ENCODE peak calls at places on chromosomes 11 and 22, in eight cellular contexts. One of them, this sample, is unnamed.

GRCh38 chr11:35484435-35484834 is 41.0 kb downstream of the PAMR1 start:
- DNase-seq in fibroblast of lung: peak
- DNase-seq in choroid plexus epithelial cell: no peak
- DNase-seq in epithelial cell of esophagus: peak
- DNase-seq in CD8-positive, alpha-beta T cell: no peak
- DNase-seq in cardiac fibroblast: peak
- DNase-seq in mucosa of descending colon: no peak
- DNase-seq in ovary: no peak
- DNase-seq in this sample: peak

GRCh38 chr11:1706634-1707400 is 9.8 kb downstream of the KRTAP5-6 start:
- DNase-seq in CD8-positive, alpha-beta T cell: no peak
- DNase-seq in mucosa of descending colon: no peak
- DNase-seq in ovary: no peak
- DNase-seq in fibroblast of lung: no peak
- DNase-seq in choroid plexus epithelial cell: peak
- DNase-seq in cardiac fibroblast: peak
- DNase-seq in epithelial cell of esophagus: no peak
- DNase-seq in this sample: no peak

GRCh38 chr22:36864454-36865215 is 3.8 kb downstream of the NCF4 start:
- DNase-seq in mucosa of descending colon: no peak
- DNase-seq in epithelial cell of esophagus: no peak
- DNase-seq in cardiac fibroblast: no peak
- DNase-seq in CD8-positive, alpha-beta T cell: no peak
- DNase-seq in choroid plexus epithelial cell: no peak
- DNase-seq in ovary: no peak
- DNase-seq in fibroblast of lung: no peak
- DNase-seq in this sample: no peak

GRCh38 chr11:11857769-11858168 is 16.0 kb downstream of the USP47 start:
- DNase-seq in choroid plexus epithelial cell: no peak
- DNase-seq in fibroblast of lung: no peak
- DNase-seq in cardiac fibroblast: no peak
- DNase-seq in ovary: no peak
- DNase-seq in mucosa of descending colon: no peak
- DNase-seq in epithelial cell of esophagus: no peak
- DNase-seq in CD8-positive, alpha-beta T cell: no peak
- DNase-seq in this sample: no peak

GRCh38 chr22:37060801-37061610 is 9.5 kb downstream of the KCTD17 start:
- DNase-seq in CD8-positive, alpha-beta T cell: no peak
- DNase-seq in cardiac fibroblast: no peak
- DNase-seq in ovary: no peak
- DNase-seq in fibroblast of lung: no peak
- DNase-seq in mucosa of descending colon: no peak
- DNase-seq in epithelial cell of esophagus: no peak
- DNase-seq in choroid plexus epithelial cell: no peak
- DNase-seq in this sample: no peak

GRCh38 chr22:49829044-49829719 is 1.5 kb upstream of the BRD1 start:
- DNase-seq in ovary: no peak
- DNase-seq in cardiac fibroblast: no peak
- DNase-seq in mucosa of descending colon: peak
- DNase-seq in CD8-positive, alpha-beta T cell: no peak
- DNase-seq in epithelial cell of esophagus: no peak
- DNase-seq in fibroblast of lung: no peak
- DNase-seq in choroid plexus epithelial cell: no peak
- DNase-seq in this sample: no peak

GRCh38 chr11:47778878-47779483 is 11.8 kb upstream of the FNBP4 start:
- DNase-seq in ovary: no peak
- DNase-seq in fibroblast of lung: no peak
- DNase-seq in mucosa of descending colon: no peak
- DNase-seq in epithelial cell of esophagus: no peak
- DNase-seq in CD8-positive, alpha-beta T cell: no peak
- DNase-seq in cardiac fibroblast: no peak
- DNase-seq in choroid plexus epithelial cell: no peak
- DNase-seq in this sample: no peak

GRCh38 chr11:13215157-13215556 is 62.4 kb upstream of the BMAL1 start:
- DNase-seq in ovary: no peak
- DNase-seq in fibroblast of lung: peak
- DNase-seq in CD8-positive, alpha-beta T cell: no peak
- DNase-seq in cardiac fibroblast: no peak
- DNase-seq in mucosa of descending colon: no peak
- DNase-seq in choroid plexus epithelial cell: peak
- DNase-seq in epithelial cell of esophagus: peak
- DNase-seq in this sample: peak

GRCh38 chr22:39985383-39986045 is 9.2 kb upstream of the FAM83F start:
- DNase-seq in fibroblast of lung: no peak
- DNase-seq in ovary: no peak
- DNase-seq in cardiac fibroblast: no peak
- DNase-seq in choroid plexus epithelial cell: no peak
- DNase-seq in CD8-positive, alpha-beta T cell: peak
- DNase-seq in mucosa of descending colon: no peak
- DNase-seq in epithelial cell of esophagus: peak
- DNase-seq in this sample: no peak

GRCh38 chr22:19896665-19897355 is 42.1 kb upstream of the GNB1L start:
- DNase-seq in fibroblast of lung: no peak
- DNase-seq in epithelial cell of esophagus: no peak
- DNase-seq in CD8-positive, alpha-beta T cell: peak
- DNase-seq in cardiac fibroblast: no peak
- DNase-seq in choroid plexus epithelial cell: no peak
- DNase-seq in ovary: no peak
- DNase-seq in mucosa of descending colon: no peak
- DNase-seq in this sample: no peak

DNA sequence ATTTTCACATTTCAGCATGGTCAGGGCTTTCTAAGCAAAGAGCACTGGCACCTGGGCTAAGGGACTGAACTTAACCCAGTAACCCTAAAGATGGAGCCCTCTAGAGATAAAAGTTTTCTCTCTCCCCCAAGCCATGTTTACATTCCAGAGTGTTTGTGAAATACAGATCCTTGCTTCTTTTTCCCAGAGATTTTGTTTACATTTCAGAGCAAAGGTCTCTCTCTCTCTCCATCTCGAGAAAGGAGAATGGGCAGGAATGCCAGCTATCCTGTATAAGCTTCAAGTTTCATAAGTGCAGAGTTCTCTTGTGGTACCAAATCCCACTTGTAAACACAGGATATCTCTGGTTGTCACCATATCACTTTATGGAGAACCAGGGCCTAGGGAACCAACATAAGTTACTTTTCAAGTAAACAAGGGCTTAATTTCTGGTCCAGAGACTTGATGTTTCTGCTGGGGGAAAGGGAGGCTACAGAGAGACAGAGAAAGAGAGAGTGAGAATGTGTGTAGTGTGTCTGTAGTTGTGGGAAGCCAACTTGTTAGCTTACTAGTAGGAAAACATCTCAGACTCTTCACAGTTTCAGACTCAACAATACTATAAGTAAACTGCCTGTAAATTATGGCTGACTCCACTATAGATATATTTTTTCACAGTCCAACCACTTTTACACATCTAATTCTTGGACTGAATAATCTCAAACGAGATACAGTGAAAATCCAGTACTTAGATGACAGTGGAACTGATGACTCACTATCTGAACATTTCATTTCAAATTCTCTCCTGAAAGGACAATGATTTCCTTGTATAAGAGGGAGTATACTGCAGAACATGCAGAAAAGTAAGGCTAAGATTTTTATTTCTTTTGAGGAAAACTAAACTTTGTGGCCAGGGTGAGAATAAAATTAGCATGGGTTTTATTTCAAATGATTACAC is 76.2 kb downstream of the ARHGAP32 start:
- DNase-seq in ovary: no peak
- DNase-seq in choroid plexus epithelial cell: peak
- DNase-seq in fibroblast of lung: peak
- DNase-seq in CD8-positive, alpha-beta T cell: no peak
- DNase-seq in epithelial cell of esophagus: peak
- DNase-seq in cardiac fibroblast: peak
- DNase-seq in mucosa of descending colon: no peak
- DNase-seq in this sample: peak
- H3K4me3 ChIP-seq in ovary: no peak
- H3K4me3 ChIP-seq in choroid plexus epithelial cell: no peak
- H3K4me3 ChIP-seq in fibroblast of lung: no peak
- H3K4me3 ChIP-seq in CD8-positive, alpha-beta T cell: no peak
- H3K4me3 ChIP-seq in epithelial cell of esophagus: no peak
- H3K4me3 ChIP-seq in cardiac fibroblast: no peak
- H3K4me3 ChIP-seq in mucosa of descending colon: no peak
- H3K4me3 ChIP-seq in this sample: no peak

GRCh38 chr11:3163241-3163981 is 1.7 kb downstream of the OSBPL5 start:
- DNase-seq in cardiac fibroblast: no peak
- DNase-seq in fibroblast of lung: no peak
- DNase-seq in choroid plexus epithelial cell: no peak
- DNase-seq in epithelial cell of esophagus: no peak
- DNase-seq in ovary: no peak
- DNase-seq in CD8-positive, alpha-beta T cell: no peak
- DNase-seq in mucosa of descending colon: no peak
- DNase-seq in this sample: no peak
- TF ChIP-seq CTCF in cardiac fibroblast: no peak
- TF ChIP-seq CTCF in fibroblast of lung: no peak
- TF ChIP-seq CTCF in choroid plexus epithelial cell: no peak
- TF ChIP-seq CTCF in epithelial cell of esophagus: no peak
- TF ChIP-seq CTCF in ovary: no peak
- TF ChIP-seq CTCF in CD8-positive, alpha-beta T cell: no peak
- TF ChIP-seq CTCF in mucosa of descending colon: no peak
- TF ChIP-seq CTCF in this sample: no peak

GRCh38 chr22:27477171-27477570 is 324.4 kb downstream of the MN1 start:
- DNase-seq in ovary: no peak
- DNase-seq in fibroblast of lung: no peak
- DNase-seq in cardiac fibroblast: no peak
- DNase-seq in epithelial cell of esophagus: no peak
- DNase-seq in CD8-positive, alpha-beta T cell: no peak
- DNase-seq in choroid plexus epithelial cell: no peak
- DNase-seq in mucosa of descending colon: no peak
- DNase-seq in this sample: no peak
- H3K4me3 ChIP-seq in ovary: no peak
- H3K4me3 ChIP-seq in fibroblast of lung: no peak
- H3K4me3 ChIP-seq in cardiac fibroblast: no peak
- H3K4me3 ChIP-seq in epithelial cell of esophagus: no peak
- H3K4me3 ChIP-seq in CD8-positive, alpha-beta T cell: no peak
- H3K4me3 ChIP-seq in choroid plexus epithelial cell: no peak
- H3K4me3 ChIP-seq in mucosa of descending colon: no peak
- H3K4me3 ChIP-seq in this sample: no peak

GRCh38 chr11:70739811-70740474 is 341.6 kb downstream of the CTTN start:
- DNase-seq in mucosa of descending colon: no peak
- DNase-seq in ovary: no peak
- DNase-seq in CD8-positive, alpha-beta T cell: no peak
- DNase-seq in fibroblast of lung: no peak
- DNase-seq in choroid plexus epithelial cell: no peak
- DNase-seq in epithelial cell of esophagus: no peak
- DNase-seq in cardiac fibroblast: no peak
- DNase-seq in this sample: no peak
- TF ChIP-seq CTCF in mucosa of descending colon: no peak
- TF ChIP-seq CTCF in ovary: no peak
- TF ChIP-seq CTCF in CD8-positive, alpha-beta T cell: no peak
- TF ChIP-seq CTCF in fibroblast of lung: no peak
- TF ChIP-seq CTCF in choroid plexus epithelial cell: no peak
- TF ChIP-seq CTCF in epithelial cell of esophagus: no peak
- TF ChIP-seq CTCF in cardiac fibroblast: no peak
- TF ChIP-seq CTCF in this sample: no peak

GRCh38 chr22:23401111-23401909 is 178.8 kb downstream of the IGLL1 start:
- DNase-seq in CD8-positive, alpha-beta T cell: no peak
- DNase-seq in choroid plexus epithelial cell: peak
- DNase-seq in epithelial cell of esophagus: peak
- DNase-seq in mucosa of descending colon: peak
- DNase-seq in cardiac fibroblast: peak
- DNase-seq in ovary: peak
- DNase-seq in fibroblast of lung: peak
- DNase-seq in this sample: peak

GRCh38 chr22:23400286-23400981 is 179.7 kb downstream of the IGLL1 start:
- DNase-seq in cardiac fibroblast: no peak
- DNase-seq in fibroblast of lung: no peak
- DNase-seq in CD8-positive, alpha-beta T cell: no peak
- DNase-seq in epithelial cell of esophagus: no peak
- DNase-seq in ovary: peak
- DNase-seq in mucosa of descending colon: no peak
- DNase-seq in choroid plexus epithelial cell: no peak
- DNase-seq in this sample: no peak

GRCh38 chr22:23402275-23403151 is 177.6 kb downstream of the IGLL1 start:
- DNase-seq in mucosa of descending colon: peak
- DNase-seq in ovary: peak
- DNase-seq in choroid plexus epithelial cell: peak
- DNase-seq in CD8-positive, alpha-beta T cell: peak
- DNase-seq in cardiac fibroblast: peak
- DNase-seq in fibroblast of lung: peak
- DNase-seq in epithelial cell of esophagus: peak
- DNase-seq in this sample: peak

GRCh38 chr22:23403152-23403719 is 176.9 kb downstream of the IGLL1 start:
- DNase-seq in mucosa of descending colon: no peak
- DNase-seq in cardiac fibroblast: no peak
- DNase-seq in epithelial cell of esophagus: no peak
- DNase-seq in fibroblast of lung: no peak
- DNase-seq in ovary: peak
- DNase-seq in CD8-positive, alpha-beta T cell: no peak
- DNase-seq in choroid plexus epithelial cell: no peak
- DNase-seq in this sample: no peak

GRCh38 chr22:23401910-23402274 is 178.2 kb downstream of the IGLL1 start:
- DNase-seq in fibroblast of lung: no peak
- DNase-seq in epithelial cell of esophagus: no peak
- DNase-seq in ovary: peak
- DNase-seq in CD8-positive, alpha-beta T cell: no peak
- DNase-seq in mucosa of descending colon: peak
- DNase-seq in cardiac fibroblast: no peak
- DNase-seq in choroid plexus epithelial cell: no peak
- DNase-seq in this sample: no peak
- H3K4me3 ChIP-seq in fibroblast of lung: no peak
- H3K4me3 ChIP-seq in epithelial cell of esophagus: peak
- H3K4me3 ChIP-seq in ovary: peak
- H3K4me3 ChIP-seq in CD8-positive, alpha-beta T cell: no peak
- H3K4me3 ChIP-seq in mucosa of descending colon: no peak
- H3K4me3 ChIP-seq in cardiac fibroblast: no peak
- H3K4me3 ChIP-seq in choroid plexus epithelial cell: no peak
- H3K4me3 ChIP-seq in this sample: no peak

This sample was measured in fibroblast of pulmonary artery.